ENCODE peak calls at places on chromosomes 7 and 10, in seven cellular contexts. K is tibial nerve, T is uterus, N is body of pancreas, J is ovary, P is A549, V is sigmoid colon. H is an unnamed sample.

GRCh38 chr7:46713868-46714596 is 793.0 kb upstream of the IGFBP3 start:
- DNase-seq in K (no peak), T (peak; percentile 60), N (peak; percentile 86), V (no peak), P (no peak), J (peak; percentile 55), H (no peak)

GRCh38 chr10:114631678-114632417 is 26.2 kb downstream of the ABLIM1 start:
- DNase-seq in T (no peak), J (peak; percentile 47), P (no peak), K (no peak), V (peak; percentile 67), N (peak; percentile 41), H (no peak)

GRCh38 chr7:49400891-49401550 is 372.4 kb upstream of the VWC2 start:
- DNase-seq in K (no peak), T (no peak), P (no peak), V (no peak), N (no peak), J (no peak), H (no peak)

GRCh38 chr7:105643857-105644256 is 62.6 kb upstream of the EFCAB10 start:
- DNase-seq in P (no peak), K (no peak), N (no peak), V (peak; percentile 19), J (no peak), T (no peak), H (no peak)

GRCh38 chr7:22885824-22886255 is 63.2 kb upstream of the TOMM7 start:
- DNase-seq in P (no peak), J (no peak), K (no peak), N (no peak), T (no peak), V (no peak), H (no peak)

GRCh38 chr7:27148031-27148775 is 629 bp upstream of the HOXA6 start:
- DNase-seq in V (peak; percentile 75), P (no peak), K (no peak), J (no peak), T (peak; percentile 31), N (no peak), H (no peak)

GRCh38 chr7:11625669-11626068 is 206.3 kb downstream of the THSD7A start:
- DNase-seq in N (no peak), J (no peak), T (peak; percentile 25), V (no peak), P (peak; percentile 79), K (no peak), H (no peak)

GRCh38 chr7:73436031-73436929 is 2.7 kb downstream of the FZD9 start:
- DNase-seq in K (no peak), N (no peak), J (no peak), V (no peak), T (no peak), P (peak; percentile 58), H (no peak)

GRCh38 chr10:63157845-63158624 is 24.9 kb downstream of the NRBF2 start:
- DNase-seq in K (no peak), T (peak; percentile 47), J (no peak), N (peak; percentile 24), V (no peak), P (peak; percentile 92), H (peak; percentile 3)

GRCh38 chr10:98790817-98791216 is 344.1 kb upstream of the HPS1 start:
- DNase-seq in N (no peak), K (no peak), T (no peak), P (no peak), J (no peak), V (no peak), H (no peak)

GRCh38 chr7:825386-825785 is 6.9 kb upstream of the SUN1 start:
- DNase-seq in V (no peak), J (no peak), P (no peak), N (no peak), T (no peak), K (no peak), H (no peak)

GRCh38 chr10:79248341-79248931 is 98.8 kb upstream of the PPIF start:
- DNase-seq in T (peak; percentile 60), N (no peak), J (no peak), V (peak; percentile 93), P (no peak), K (peak; percentile 58), H (no peak)

GRCh38 chr10:79246209-79246581 is 101.1 kb upstream of the PPIF start:
- DNase-seq in K (no peak), P (no peak), J (peak; percentile 68), T (peak; percentile 58), V (peak; percentile 92), N (peak; percentile 70), H (no peak)

GRCh38 chr10:79245539-79246208 is 101.6 kb upstream of the PPIF start:
- DNase-seq in J (no peak), P (no peak), V (no peak), N (no peak), T (no peak), K (no peak), H (no peak)

GRCh38 chr10:79246606-79247275 is 100.5 kb upstream of the PPIF start:
- DNase-seq in V (peak; percentile 92), N (no peak), P (no peak), T (peak; percentile 75), J (peak; percentile 81), K (peak; percentile 45), H (no peak)

DNA sequence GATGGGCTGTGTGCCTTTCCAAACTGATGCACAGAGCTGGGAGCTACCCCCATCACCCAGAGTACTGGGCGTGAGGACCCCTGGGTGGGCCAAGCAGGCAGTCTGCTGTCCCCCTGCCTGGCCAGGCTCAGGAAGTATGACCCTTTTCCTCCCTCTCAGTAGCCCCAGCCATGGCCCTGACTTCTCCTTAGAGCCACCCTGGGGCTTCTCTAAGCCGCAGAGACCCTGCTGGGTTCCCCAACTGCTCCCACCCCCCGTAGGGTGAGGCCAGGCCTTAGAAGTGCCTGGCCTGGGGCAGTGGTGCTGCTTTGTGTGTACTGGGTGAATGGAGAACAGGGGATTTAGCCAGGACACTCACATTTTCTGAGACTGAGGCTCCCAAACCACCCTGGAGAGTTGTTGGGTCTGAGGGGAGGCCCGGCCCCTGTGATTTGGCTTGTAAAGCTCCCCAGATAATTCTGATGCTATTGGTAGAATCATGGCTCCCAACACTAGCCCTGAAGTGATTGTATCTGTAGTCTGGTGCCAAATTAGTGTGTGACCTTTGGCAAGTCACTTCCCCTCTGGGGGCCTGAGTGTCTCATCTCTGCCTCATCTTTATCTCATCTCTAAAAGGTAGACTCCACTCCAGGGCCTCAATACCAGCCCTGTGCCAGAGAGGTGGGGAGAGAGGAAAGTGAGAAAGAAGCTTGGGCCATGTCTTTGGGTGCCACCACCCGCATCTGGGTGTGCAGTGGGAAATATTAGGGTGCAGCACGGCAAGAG is 99.7 kb upstream of the PPIF start:
- DNase-seq in T (no peak), P (no peak), J (no peak), N (no peak), K (no peak), V (no peak), H (no peak)
- H3K4me1 ChIP-seq in T (peaks cover 7% of the 10 kb centered on the region), P (peaks cover 2% of the 10 kb centered on the region), J (peaks cover 34% of the 10 kb centered on the region), N (peaks cover 58% of the 10 kb centered on the region), K (peaks cover 4% of the 10 kb centered on the region), V (peaks cover 96% of the 10 kb centered on the region), H (peaks cover 85% of the 10 kb centered on the region)

DNA sequence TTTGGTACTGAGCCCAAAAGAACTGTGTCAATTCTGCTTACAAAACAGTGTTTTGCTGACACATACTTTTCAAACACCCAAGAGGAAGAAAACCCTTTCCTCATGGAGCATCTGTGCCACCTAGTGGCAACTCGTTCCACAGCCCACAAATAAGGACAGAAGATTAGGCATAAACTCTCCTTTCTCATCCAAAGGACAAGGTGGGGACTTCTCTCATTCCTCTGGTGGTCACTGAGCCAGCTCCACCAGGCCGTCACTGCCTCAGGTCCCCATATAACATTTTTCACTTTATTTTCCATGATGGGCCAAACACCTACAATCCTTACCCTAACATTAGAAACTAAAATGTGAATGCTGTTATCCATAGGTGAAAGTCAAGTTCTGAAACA is 76.9 kb downstream of the RNF216 start:
- DNase-seq in V (peak; percentile 90), T (peak; percentile 86), P (peak; percentile 77), K (peak; percentile 93), N (peak; percentile 85), J (peak; percentile 81), H (peak; percentile 95)
- TF ChIP-seq POLR2A in V (no peak), T (no peak), P (no peak), K (no peak), N (no peak), J (no peak), H (no peak)

GRCh38 chr10:110460111-110460809 is 37.4 kb upstream of the DUSP5 start:
- DNase-seq in N (no peak), T (peak; percentile 29), J (no peak), P (peak; percentile 68), K (no peak), V (no peak), H (no peak)
- H3K4me1 ChIP-seq in N (peaks cover 15% of the 10 kb centered on the region), T (no peaks in the 10 kb centered on the region), J (no peaks in the 10 kb centered on the region), P (peaks cover 63% of the 10 kb centered on the region), K (no peaks in the 10 kb centered on the region), V (no peaks in the 10 kb centered on the region), H (peaks cover 13% of the 10 kb centered on the region)

GRCh38 chr10:73782749-73783085 is 869 bp downstream of the CHCHD1 start:
- DNase-seq in P (no peak), K (no peak), N (no peak), T (no peak), V (no peak), J (no peak), H (no peak)

GRCh38 chr10:73785721-73786511 is 510 bp downstream of the ZSWIM8 start:
- DNase-seq in T (no peak), N (peak; percentile 49), P (no peak), V (no peak), K (no peak), J (no peak), H (no peak)

GRCh38 chr10:73781879-73782748 is at the start of gene CHCHD1:
- DNase-seq in V (peak; percentile 96), K (peak; percentile 94), J (peak; percentile 94), P (peak; percentile 85), T (peak; percentile 89), N (peak; percentile 90), H (peak; percentile 97)

GRCh38 chr10:73786512-73786885 is 1.1 kb downstream of the ZSWIM8 start:
- DNase-seq in N (no peak), J (peak; percentile 7), T (no peak), V (no peak), P (no peak), K (no peak), H (no peak)

DNA sequence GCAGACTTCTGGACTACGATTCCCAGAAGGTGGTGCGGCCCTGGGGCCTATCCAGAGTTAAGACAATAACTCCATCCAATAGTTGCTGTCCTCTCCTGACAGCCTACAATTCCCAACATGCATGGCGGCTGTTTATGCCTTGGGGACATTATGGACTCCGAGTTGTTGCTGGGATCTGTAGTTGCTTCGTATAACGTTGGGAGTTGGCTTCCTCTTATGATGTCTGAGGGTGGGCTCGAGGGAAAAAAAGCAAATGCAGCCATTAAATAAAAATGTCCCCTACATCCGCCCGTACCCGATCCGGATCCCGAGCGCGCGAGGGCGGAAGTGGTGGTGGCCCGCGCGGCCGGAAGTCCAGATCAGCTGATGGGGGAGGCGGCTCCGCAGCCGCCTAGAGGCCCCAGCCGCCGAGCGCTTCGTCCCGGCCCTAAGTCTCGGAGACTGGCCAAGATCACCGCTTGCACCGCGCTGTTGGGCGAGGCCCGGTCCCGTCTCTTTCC is at the start of gene ZSWIM8:
- DNase-seq in P (peak; percentile 95), T (peak; percentile 92), V (peak; percentile 95), J (peak; percentile 83), N (peak; percentile 85), K (peak; percentile 91), H (peak; percentile 96)
- TF ChIP-seq POLR2A in P (peak; percentile 52), T (peak; percentile 76), V (peak; percentile 76), J (peak; percentile 53), N (no peak), K (no peak), H (peak; percentile 72)